ENCODE peak calls at places on chromosome 10, in six cellular contexts. One of them, this sample, is unnamed.

GRCh38 chr10:78777466-78778256 is 291.1 kb upstream of the ZMIZ1 start:
- DNase-seq in cardiac muscle cell: peak
- DNase-seq in left lung: no peak
- DNase-seq in psoas muscle: peak
- DNase-seq in lower lobe of right lung: no peak
- DNase-seq in CD4-positive, alpha-beta T cell: no peak
- DNase-seq in this sample: no peak

GRCh38 chr10:31959461-31960173 is 31.0 kb upstream of the ARHGAP12 start:
- DNase-seq in psoas muscle: no peak
- DNase-seq in left lung: no peak
- DNase-seq in cardiac muscle cell: no peak
- DNase-seq in CD4-positive, alpha-beta T cell: no peak
- DNase-seq in lower lobe of right lung: no peak
- DNase-seq in this sample: no peak

GRCh38 chr10:50541317-50541716 is 82.4 kb downstream of the SGMS1 start:
- DNase-seq in psoas muscle: no peak
- DNase-seq in cardiac muscle cell: no peak
- DNase-seq in left lung: no peak
- DNase-seq in lower lobe of right lung: no peak
- DNase-seq in CD4-positive, alpha-beta T cell: no peak
- DNase-seq in this sample: no peak

GRCh38 chr10:21494221-21495001 is 31.1 kb downstream of the SKIDA1 start:
- DNase-seq in left lung: peak
- DNase-seq in cardiac muscle cell: peak
- DNase-seq in CD4-positive, alpha-beta T cell: no peak
- DNase-seq in lower lobe of right lung: peak
- DNase-seq in psoas muscle: peak
- DNase-seq in this sample: peak

GRCh38 chr10:42980553-42981357 is 96.1 kb upstream of the RET start:
- DNase-seq in left lung: peak
- DNase-seq in psoas muscle: peak
- DNase-seq in cardiac muscle cell: no peak
- DNase-seq in CD4-positive, alpha-beta T cell: no peak
- DNase-seq in lower lobe of right lung: no peak
- DNase-seq in this sample: peak

GRCh38 chr10:68506406-68506805 is 20.9 kb downstream of the SLC25A16 start:
- DNase-seq in CD4-positive, alpha-beta T cell: no peak
- DNase-seq in lower lobe of right lung: no peak
- DNase-seq in left lung: no peak
- DNase-seq in cardiac muscle cell: peak
- DNase-seq in psoas muscle: no peak
- DNase-seq in this sample: no peak

GRCh38 chr10:29177266-29177832 is 111.5 kb upstream of the LYZL1 start:
- DNase-seq in lower lobe of right lung: no peak
- DNase-seq in CD4-positive, alpha-beta T cell: no peak
- DNase-seq in left lung: no peak
- DNase-seq in cardiac muscle cell: no peak
- DNase-seq in psoas muscle: no peak
- DNase-seq in this sample: no peak

GRCh38 chr10:97590082-97590747 is 694 bp downstream of the C10orf62 start:
- DNase-seq in lower lobe of right lung: no peak
- DNase-seq in left lung: peak
- DNase-seq in psoas muscle: peak
- DNase-seq in cardiac muscle cell: no peak
- DNase-seq in CD4-positive, alpha-beta T cell: no peak
- DNase-seq in this sample: no peak

GRCh38 chr10:13792011-13792410 is 205.2 kb downstream of the PRPF18 start:
- DNase-seq in cardiac muscle cell: no peak
- DNase-seq in left lung: no peak
- DNase-seq in psoas muscle: no peak
- DNase-seq in lower lobe of right lung: no peak
- DNase-seq in CD4-positive, alpha-beta T cell: no peak
- DNase-seq in this sample: no peak

GRCh38 chr10:132514841-132515521 is 22.6 kb upstream of the INPP5A start:
- DNase-seq in CD4-positive, alpha-beta T cell: no peak
- DNase-seq in left lung: peak
- DNase-seq in psoas muscle: peak
- DNase-seq in cardiac muscle cell: no peak
- DNase-seq in lower lobe of right lung: no peak
- DNase-seq in this sample: no peak

GRCh38 chr10:52451817-52452216 is 137.7 kb downstream of the DKK1 start:
- DNase-seq in CD4-positive, alpha-beta T cell: no peak
- DNase-seq in left lung: no peak
- DNase-seq in psoas muscle: no peak
- DNase-seq in cardiac muscle cell: peak
- DNase-seq in lower lobe of right lung: no peak
- DNase-seq in this sample: no peak

GRCh38 chr10:20909801-20910200 is 12.7 kb upstream of the NEBL start:
- DNase-seq in psoas muscle: no peak
- DNase-seq in lower lobe of right lung: no peak
- DNase-seq in cardiac muscle cell: no peak
- DNase-seq in CD4-positive, alpha-beta T cell: no peak
- DNase-seq in left lung: no peak
- DNase-seq in this sample: no peak

GRCh38 chr10:84333864-84334451 is 5.6 kb downstream of the CCSER2 start:
- DNase-seq in CD4-positive, alpha-beta T cell: peak
- DNase-seq in psoas muscle: no peak
- DNase-seq in left lung: no peak
- DNase-seq in lower lobe of right lung: no peak
- DNase-seq in cardiac muscle cell: peak
- DNase-seq in this sample: no peak

GRCh38 chr10:74081918-74082317 is 68.7 kb downstream of the AP3M1 start:
- DNase-seq in left lung: no peak
- DNase-seq in psoas muscle: no peak
- DNase-seq in CD4-positive, alpha-beta T cell: no peak
- DNase-seq in lower lobe of right lung: no peak
- DNase-seq in cardiac muscle cell: no peak
- DNase-seq in this sample: no peak

GRCh38 chr10:86969421-86970041 is 1.2 kb downstream of the ADIRF start:
- DNase-seq in cardiac muscle cell: peak
- DNase-seq in CD4-positive, alpha-beta T cell: no peak
- DNase-seq in left lung: peak
- DNase-seq in psoas muscle: peak
- DNase-seq in lower lobe of right lung: no peak
- DNase-seq in this sample: no peak

GRCh38 chr10:48502791-48503190 is 102.1 kb downstream of the ARHGAP22 start:
- DNase-seq in left lung: no peak
- DNase-seq in cardiac muscle cell: no peak
- DNase-seq in psoas muscle: no peak
- DNase-seq in lower lobe of right lung: no peak
- DNase-seq in CD4-positive, alpha-beta T cell: no peak
- DNase-seq in this sample: no peak

GRCh38 chr10:110870823-110871235 is 899 bp upstream of the PDCD4 start:
- DNase-seq in cardiac muscle cell: peak
- DNase-seq in left lung: no peak
- DNase-seq in psoas muscle: peak
- DNase-seq in lower lobe of right lung: no peak
- DNase-seq in CD4-positive, alpha-beta T cell: no peak
- DNase-seq in this sample: no peak

GRCh38 chr10:112229096-112229495 is 45.5 kb upstream of the GPAM start:
- DNase-seq in left lung: no peak
- DNase-seq in psoas muscle: no peak
- DNase-seq in CD4-positive, alpha-beta T cell: no peak
- DNase-seq in cardiac muscle cell: no peak
- DNase-seq in lower lobe of right lung: no peak
- DNase-seq in this sample: no peak

GRCh38 chr10:83346216-83346910 is 792.9 kb upstream of the GHITM start:
- DNase-seq in cardiac muscle cell: peak
- DNase-seq in psoas muscle: no peak
- DNase-seq in CD4-positive, alpha-beta T cell: no peak
- DNase-seq in lower lobe of right lung: no peak
- DNase-seq in left lung: no peak
- DNase-seq in this sample: no peak

GRCh38 chr10:62582804-62583208 is 208.6 kb downstream of the ZNF365 start:
- DNase-seq in CD4-positive, alpha-beta T cell: no peak
- DNase-seq in left lung: peak
- DNase-seq in psoas muscle: peak
- DNase-seq in cardiac muscle cell: peak
- DNase-seq in lower lobe of right lung: peak
- DNase-seq in this sample: no peak

GRCh38 chr10:14654821-14655382 is 119.8 kb downstream of the FAM107B start:
- DNase-seq in left lung: no peak
- DNase-seq in cardiac muscle cell: no peak
- DNase-seq in lower lobe of right lung: no peak
- DNase-seq in CD4-positive, alpha-beta T cell: no peak
- DNase-seq in psoas muscle: no peak
- DNase-seq in this sample: no peak

GRCh38 chr10:71078454-71079145 is 133.8 kb upstream of the UNC5B start:
- DNase-seq in CD4-positive, alpha-beta T cell: no peak
- DNase-seq in lower lobe of right lung: no peak
- DNase-seq in psoas muscle: no peak
- DNase-seq in cardiac muscle cell: no peak
- DNase-seq in left lung: no peak
- DNase-seq in this sample: no peak

GRCh38 chr10:113960617-113961260 is 82.9 kb upstream of the ADRB1 start:
- DNase-seq in lower lobe of right lung: peak
- DNase-seq in CD4-positive, alpha-beta T cell: peak
- DNase-seq in left lung: no peak
- DNase-seq in cardiac muscle cell: no peak
- DNase-seq in psoas muscle: no peak
- DNase-seq in this sample: no peak

GRCh38 chr10:11713186-11713743 is 28.9 kb upstream of the ECHDC3 start:
- DNase-seq in left lung: no peak
- DNase-seq in CD4-positive, alpha-beta T cell: no peak
- DNase-seq in psoas muscle: no peak
- DNase-seq in lower lobe of right lung: no peak
- DNase-seq in cardiac muscle cell: peak
- DNase-seq in this sample: no peak

GRCh38 chr10:89588671-89589070 is 53.3 kb upstream of the SLC16A12 start:
- DNase-seq in left lung: no peak
- DNase-seq in CD4-positive, alpha-beta T cell: no peak
- DNase-seq in cardiac muscle cell: peak
- DNase-seq in lower lobe of right lung: no peak
- DNase-seq in psoas muscle: no peak
- DNase-seq in this sample: no peak

GRCh38 chr10:17010363-17011145 is 119.1 kb downstream of the CUBN start:
- DNase-seq in cardiac muscle cell: no peak
- DNase-seq in lower lobe of right lung: no peak
- DNase-seq in CD4-positive, alpha-beta T cell: no peak
- DNase-seq in psoas muscle: no peak
- DNase-seq in left lung: no peak
- DNase-seq in this sample: no peak

GRCh38 chr10:122854648-122855047 is 9.0 kb upstream of the CUZD1 start:
- DNase-seq in left lung: no peak
- DNase-seq in lower lobe of right lung: no peak
- DNase-seq in psoas muscle: no peak
- DNase-seq in cardiac muscle cell: peak
- DNase-seq in CD4-positive, alpha-beta T cell: no peak
- DNase-seq in this sample: no peak

GRCh38 chr10:27724287-27724686 is 21.3 kb downstream of the MKX start:
- DNase-seq in cardiac muscle cell: no peak
- DNase-seq in left lung: no peak
- DNase-seq in psoas muscle: no peak
- DNase-seq in CD4-positive, alpha-beta T cell: no peak
- DNase-seq in lower lobe of right lung: no peak
- DNase-seq in this sample: no peak
- TF ChIP-seq CTCF in cardiac muscle cell: peak
- TF ChIP-seq CTCF in left lung: no peak
- TF ChIP-seq CTCF in psoas muscle: no peak
- TF ChIP-seq CTCF in CD4-positive, alpha-beta T cell: no peak
- TF ChIP-seq CTCF in lower lobe of right lung: no peak
- TF ChIP-seq CTCF in this sample: no peak

GRCh38 chr10:8146650-8147049 is 92.2 kb downstream of the GATA3 start:
- DNase-seq in cardiac muscle cell: no peak
- DNase-seq in psoas muscle: no peak
- DNase-seq in lower lobe of right lung: no peak
- DNase-seq in left lung: no peak
- DNase-seq in CD4-positive, alpha-beta T cell: no peak
- DNase-seq in this sample: no peak
- TF ChIP-seq CTCF in cardiac muscle cell: no peak
- TF ChIP-seq CTCF in psoas muscle: no peak
- TF ChIP-seq CTCF in lower lobe of right lung: no peak
- TF ChIP-seq CTCF in left lung: no peak
- TF ChIP-seq CTCF in CD4-positive, alpha-beta T cell: no peak
- TF ChIP-seq CTCF in this sample: no peak

GRCh38 chr10:91409069-91409868 is 875 bp upstream of the HECTD2 start:
- DNase-seq in CD4-positive, alpha-beta T cell: no peak
- DNase-seq in lower lobe of right lung: peak
- DNase-seq in left lung: peak
- DNase-seq in psoas muscle: peak
- DNase-seq in cardiac muscle cell: peak
- DNase-seq in this sample: peak

GRCh38 chr10:91409869-91410637 is at the start of gene HECTD2:
- DNase-seq in cardiac muscle cell: peak
- DNase-seq in CD4-positive, alpha-beta T cell: peak
- DNase-seq in lower lobe of right lung: peak
- DNase-seq in psoas muscle: peak
- DNase-seq in left lung: peak
- DNase-seq in this sample: peak

GRCh38 chr10:91406322-91406721 is 3.8 kb upstream of the HECTD2 start:
- DNase-seq in CD4-positive, alpha-beta T cell: no peak
- DNase-seq in psoas muscle: no peak
- DNase-seq in lower lobe of right lung: no peak
- DNase-seq in left lung: no peak
- DNase-seq in cardiac muscle cell: no peak
- DNase-seq in this sample: no peak

GRCh38 chr10:91412688-91413087 is 2.5 kb downstream of the HECTD2 start:
- DNase-seq in left lung: no peak
- DNase-seq in CD4-positive, alpha-beta T cell: no peak
- DNase-seq in cardiac muscle cell: no peak
- DNase-seq in psoas muscle: no peak
- DNase-seq in lower lobe of right lung: no peak
- DNase-seq in this sample: no peak

DNA sequence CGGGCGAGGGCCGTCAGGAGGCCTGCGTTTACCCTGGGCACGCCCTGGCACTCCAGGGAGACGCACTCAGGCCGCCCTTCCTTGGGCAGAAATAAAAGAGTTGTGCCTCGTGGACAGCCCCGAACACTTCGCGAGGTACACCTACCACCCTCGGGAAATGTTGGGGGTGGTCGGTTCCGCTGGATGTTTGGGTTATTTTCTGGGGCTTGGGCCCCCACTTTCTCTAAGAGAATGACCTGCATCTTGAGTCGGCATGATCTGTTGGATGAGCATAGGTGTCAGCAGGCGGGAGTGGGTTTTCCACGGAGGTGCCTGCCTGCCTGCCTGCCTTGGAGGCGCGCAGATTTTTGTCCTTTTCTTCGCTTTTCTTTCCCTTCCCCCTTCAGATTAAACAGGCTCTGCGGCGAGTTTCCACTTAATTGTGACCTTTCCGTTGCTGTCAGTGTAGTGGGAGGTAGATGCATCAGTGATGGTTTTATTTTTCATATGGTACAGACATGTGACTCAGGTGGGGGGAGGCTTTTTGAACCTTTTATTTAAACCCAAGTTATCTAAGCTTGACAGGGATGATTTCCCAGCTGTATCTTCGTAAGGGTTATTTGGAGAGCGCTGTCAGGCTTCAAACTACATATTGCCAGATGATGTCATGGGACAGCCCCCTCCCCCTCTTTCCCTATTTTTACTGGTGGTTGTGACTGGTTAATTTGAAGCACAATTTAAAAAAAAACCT is 659 bp downstream of the HECTD2 start:
- DNase-seq in cardiac muscle cell: peak
- DNase-seq in lower lobe of right lung: no peak
- DNase-seq in psoas muscle: no peak
- DNase-seq in CD4-positive, alpha-beta T cell: no peak
- DNase-seq in left lung: no peak
- DNase-seq in this sample: peak
- TF ChIP-seq CTCF in cardiac muscle cell: no peak
- TF ChIP-seq CTCF in lower lobe of right lung: no peak
- TF ChIP-seq CTCF in psoas muscle: no peak
- TF ChIP-seq CTCF in CD4-positive, alpha-beta T cell: no peak
- TF ChIP-seq CTCF in left lung: no peak
- TF ChIP-seq CTCF in this sample: no peak

GRCh38 chr10:34081948-34082347 is 733.1 kb downstream of the PARD3 start:
- DNase-seq in cardiac muscle cell: no peak
- DNase-seq in psoas muscle: no peak
- DNase-seq in lower lobe of right lung: no peak
- DNase-seq in CD4-positive, alpha-beta T cell: no peak
- DNase-seq in left lung: no peak
- DNase-seq in this sample: no peak
- TF ChIP-seq CTCF in cardiac muscle cell: no peak
- TF ChIP-seq CTCF in psoas muscle: no peak
- TF ChIP-seq CTCF in lower lobe of right lung: no peak
- TF ChIP-seq CTCF in CD4-positive, alpha-beta T cell: no peak
- TF ChIP-seq CTCF in left lung: no peak
- TF ChIP-seq CTCF in this sample: no peak

This sample was measured in glutamatergic neuron.